ENCODE peak calls at places on chromosomes 4 and X, in four cellular contexts. V, B, F and J are unnamed samples. For H3K4me1, the result is how much of the 10 kb centered on the place peaks cover.

GRCh38 chr4:113781439-113782040 is 20.0 kb upstream of the CAMK2D start:
- DNase-seq in B (no peak), F (no peak), V (no peak), J (no peak)

GRCh38 chr4:14566518-14566917 is 435.8 kb upstream of the CPEB2 start:
- DNase-seq in F (no peak), B (no peak), V (no peak), J (no peak)

GRCh38 chrX:28920554-28920953 is 333.3 kb downstream of the IL1RAPL1 start:
- DNase-seq in B (no peak), V (no peak), F (no peak), J (no peak)

GRCh38 chrX:12080265-12080664 is 58.0 kb upstream of the FRMPD4 start:
- DNase-seq in V (no peak), B (no peak), F (no peak), J (peak)

GRCh38 chr4:3204021-3204431 is 44.9 kb upstream of the MSANTD1 start:
- DNase-seq in B (no peak), V (no peak), F (no peak), J (no peak)

GRCh38 chr4:39464886-39465501 is 6.1 kb downstream of the LIAS start:
- DNase-seq in F (no peak), V (no peak), B (no peak), J (no peak)

GRCh38 chr4:142701017-142701416 is 145.1 kb downstream of the INPP4B start:
- DNase-seq in F (no peak), V (no peak), B (no peak), J (no peak)

GRCh38 chr4:76952071-76952470 is 2.5 kb downstream of the SEPTIN11 start:
- DNase-seq in F (no peak), B (no peak), V (no peak), J (no peak)

GRCh38 chr4:111398906-111399330 is 746.3 kb upstream of the FAM241A start:
- DNase-seq in V (no peak), B (no peak), F (no peak), J (no peak)

GRCh38 chr4:52172166-52172565 is 121.1 kb downstream of the SPATA18 start:
- DNase-seq in B (no peak), F (no peak), V (no peak), J (no peak)

GRCh38 chr4:76011700-76012387 is 4.5 kb upstream of the CXCL9 start:
- DNase-seq in V (no peak), B (no peak), F (no peak), J (no peak)

GRCh38 chrX:139759637-139760036 is 51.7 kb upstream of the MCF2 start:
- DNase-seq in F (no peak), B (no peak), V (no peak), J (peak)

GRCh38 chr4:15004701-15005301 is 2.5 kb downstream of the CPEB2 start:
- DNase-seq in B (peak), V (peak), F (peak), J (peak)

GRCh38 chr4:2068566-2068965 is 9.4 kb downstream of the NAT8L start:
- DNase-seq in F (no peak), V (no peak), B (no peak), J (no peak)

GRCh38 chr4:173192375-173193162 is 24.0 kb downstream of the GALNT7 start:
- DNase-seq in V (no peak), B (no peak), F (no peak), J (no peak)

GRCh38 chr4:119209077-119209476 is 3.4 kb upstream of the USP53 start:
- DNase-seq in B (no peak), V (no peak), F (no peak), J (no peak)

GRCh38 chrX:40109288-40110008 is 11.7 kb upstream of the BCOR start:
- DNase-seq in V (no peak), F (peak), B (no peak), J (peak)

GRCh38 chr4:20253272-20253798 is 1.6 kb downstream of the SLIT2 start:
- DNase-seq in B (no peak), V (no peak), F (no peak), J (no peak)

GRCh38 chr4:169340834-169341233 is 70.1 kb upstream of the SH3RF1 start:
- DNase-seq in B (no peak), V (no peak), F (no peak), J (no peak)

GRCh38 chr4:150280081-150280950 is 202.1 kb downstream of the DCLK2 start:
- DNase-seq in F (no peak), B (no peak), V (no peak), J (no peak)

GRCh38 chrX:123846598-123847038 is 13.2 kb upstream of the XIAP start:
- DNase-seq in V (no peak), B (no peak), F (no peak), J (no peak)

GRCh38 chr4:21413807-21414370 is 534.7 kb downstream of the KCNIP4 start:
- DNase-seq in B (no peak), F (no peak), V (no peak), J (no peak)

GRCh38 chr4:6538586-6538985 is 36.4 kb upstream of the MAN2B2 start:
- DNase-seq in F (no peak), B (no peak), V (no peak), J (no peak)

GRCh38 chrX:46567388-46567787 is 6.2 kb upstream of the CHST7 start:
- DNase-seq in V (no peak), B (no peak), F (no peak), J (no peak)

GRCh38 chrX:123854329-123854728 is 5.5 kb upstream of the XIAP start:
- DNase-seq in B (no peak), F (no peak), V (no peak), J (no peak)

GRCh38 chrX:69024931-69025330 is 140.3 kb downstream of the PJA1 start:
- DNase-seq in V (peak), F (peak), B (peak), J (no peak)

GRCh38 chr4:90537491-90537890 is 410.3 kb downstream of the CCSER1 start:
- DNase-seq in F (no peak), B (no peak), V (no peak), J (no peak)

GRCh38 chr4:138241281-138242075 is 671 bp downstream of the SLC7A11 start:
- DNase-seq in V (no peak), B (no peak), F (no peak), J (peak)

GRCh38 chr4:66750273-66750672 is 795.0 kb downstream of the CENPC start:
- DNase-seq in B (no peak), V (no peak), F (no peak), J (no peak)

GRCh38 chrX:15973299-15973698 is 118.7 kb upstream of the AP1S2 start:
- DNase-seq in F (no peak), V (no peak), B (no peak), J (peak)

GRCh38 chr4:22686156-22686555 is 6.6 kb upstream of the GBA3 start:
- DNase-seq in F (no peak), B (no peak), V (no peak), J (no peak)

GRCh38 chr4:30720021-30720655 is at the start of gene PCDH7:
- DNase-seq in B (no peak), V (no peak), F (no peak), J (peak)

GRCh38 chr4:48725414-48725813 is 54.7 kb downstream of the FRYL start:
- DNase-seq in V (no peak), F (no peak), B (no peak), J (no peak)

GRCh38 chrX:82742351-82742750 is 765.7 kb upstream of the POU3F4 start:
- DNase-seq in B (no peak), V (no peak), F (no peak), J (no peak)
- H3K4me1 ChIP-seq in B (under half), V (under half), F (under half), J (under half)

DNA sequence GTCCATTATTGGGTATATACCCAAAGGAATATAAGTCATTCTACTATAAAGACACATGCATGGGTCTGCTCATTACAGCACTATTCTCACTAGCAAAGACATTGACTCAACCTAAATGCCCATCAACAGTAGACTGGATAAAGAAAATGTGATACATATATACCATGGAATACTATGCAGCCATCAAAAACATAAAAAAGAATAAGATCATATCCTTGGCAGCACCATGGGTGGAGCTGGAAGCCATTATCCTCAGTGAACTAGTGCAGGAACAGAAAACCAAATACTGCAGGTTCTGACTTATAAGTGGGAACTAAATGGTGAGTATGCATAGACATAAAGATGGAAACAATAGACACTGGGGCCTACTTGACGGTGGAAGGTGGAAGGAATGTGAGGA is 2.3 kb upstream of the APOOL start:
- DNase-seq in F (no peak), B (no peak), V (no peak), J (no peak)
- H3K4me1 ChIP-seq in F (under half), B (under half), V (under half), J (under half)

DNA sequence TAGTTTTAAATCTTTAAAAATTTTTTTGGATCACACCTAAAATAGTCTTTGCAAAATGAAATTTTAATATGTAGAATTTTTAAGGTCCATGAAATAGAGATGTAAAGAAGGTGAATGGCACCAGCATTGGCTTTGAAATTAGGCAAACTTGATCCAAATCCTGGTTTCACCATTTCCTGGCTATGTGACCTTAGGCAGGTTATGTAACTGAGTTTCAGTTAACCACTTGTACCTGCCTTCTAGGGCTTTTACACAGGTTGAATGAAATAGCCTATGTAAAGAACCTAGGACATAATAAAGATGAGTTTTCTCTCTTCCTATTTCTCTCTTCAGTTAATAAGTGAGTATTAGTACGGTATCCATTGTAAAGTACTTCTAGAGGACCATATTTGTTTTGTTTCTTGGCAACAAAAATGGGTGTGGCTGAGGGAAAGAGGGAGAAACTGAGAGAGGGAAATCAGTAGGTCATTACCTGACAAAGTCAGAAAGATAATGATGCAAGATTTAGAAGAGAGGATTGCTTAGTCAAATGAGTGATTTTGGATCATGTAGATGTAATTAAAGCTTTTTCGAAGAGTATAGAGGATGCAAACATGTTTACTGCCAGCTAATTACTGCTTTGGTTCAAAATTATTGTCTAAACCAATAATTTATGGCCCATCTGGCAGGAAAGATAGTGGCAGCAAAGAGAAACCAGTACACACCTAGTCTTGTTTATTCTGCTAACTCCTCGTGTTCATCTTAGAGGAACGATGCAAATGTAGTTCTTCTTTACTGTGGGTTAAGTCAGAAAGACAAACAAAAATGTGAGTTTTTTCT is 81.9 kb downstream of the PDLIM5 start:
- DNase-seq in F (no peak), V (no peak), B (no peak), J (no peak)
- H3K4me1 ChIP-seq in F (half or more), V (half or more), B (under half), J (half or more)

DNA sequence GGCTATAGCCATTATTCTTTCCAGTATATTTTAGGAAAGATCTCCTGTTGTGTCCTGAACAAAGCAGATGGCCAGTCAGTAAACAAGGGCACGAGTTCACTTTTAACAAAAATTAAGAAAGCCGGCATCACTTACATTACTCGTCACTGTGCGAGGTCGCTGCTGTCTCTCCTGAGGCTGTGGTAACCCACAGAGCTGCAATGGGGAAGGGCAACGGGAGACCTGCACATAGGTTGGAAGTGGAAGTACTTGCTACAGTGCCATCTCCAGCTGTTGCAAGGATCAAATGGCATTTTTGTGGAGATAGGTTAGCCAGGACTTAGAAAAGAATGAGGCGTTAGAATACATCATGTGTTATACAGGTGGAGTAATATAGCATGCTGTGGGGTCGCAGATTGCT is 132.2 kb downstream of the KLHL8 start:
- DNase-seq in V (no peak), B (no peak), F (no peak), J (no peak)
- H3K4me1 ChIP-seq in V (under half), B (under half), F (half or more), J (under half)

DNA sequence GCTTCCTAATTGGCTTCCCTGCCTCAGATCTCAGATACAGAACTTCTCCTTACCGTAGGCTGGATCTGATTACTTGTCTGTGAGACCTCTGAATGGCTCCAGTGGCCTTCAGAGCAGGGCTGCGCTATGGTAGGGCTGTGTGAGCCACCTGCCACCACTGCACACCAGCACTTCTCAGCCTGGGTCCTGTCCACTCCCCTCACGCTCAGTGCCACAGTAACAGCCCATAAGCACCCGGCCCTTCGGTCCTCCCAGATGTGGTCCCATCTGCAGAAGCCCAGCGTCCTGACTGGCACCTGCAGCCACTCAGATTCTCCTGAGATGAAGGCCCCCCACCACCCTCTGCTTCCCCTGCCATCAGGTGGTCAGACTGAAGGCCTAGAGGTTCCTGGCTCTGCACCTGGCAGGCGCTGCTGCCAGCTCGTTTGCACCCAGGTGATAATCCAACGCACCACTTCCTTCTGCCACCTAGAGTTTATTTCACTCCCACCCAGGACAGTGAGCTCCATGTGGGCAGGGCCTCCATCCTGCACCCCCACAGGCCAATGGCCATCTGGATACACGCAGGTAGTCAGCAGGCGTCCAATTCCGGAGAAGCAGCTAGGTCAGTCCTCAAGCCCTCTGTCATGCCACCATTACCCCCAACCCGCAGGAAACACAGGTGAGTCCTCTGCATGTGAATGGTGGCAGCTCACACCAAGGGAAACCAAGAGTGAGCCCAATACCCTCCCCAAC is 5.4 kb downstream of the WDR1 start:
- DNase-seq in B (no peak), F (no peak), V (no peak), J (no peak)
- H3K4me1 ChIP-seq in B (under half), F (half or more), V (half or more), J (under half)

DNA sequence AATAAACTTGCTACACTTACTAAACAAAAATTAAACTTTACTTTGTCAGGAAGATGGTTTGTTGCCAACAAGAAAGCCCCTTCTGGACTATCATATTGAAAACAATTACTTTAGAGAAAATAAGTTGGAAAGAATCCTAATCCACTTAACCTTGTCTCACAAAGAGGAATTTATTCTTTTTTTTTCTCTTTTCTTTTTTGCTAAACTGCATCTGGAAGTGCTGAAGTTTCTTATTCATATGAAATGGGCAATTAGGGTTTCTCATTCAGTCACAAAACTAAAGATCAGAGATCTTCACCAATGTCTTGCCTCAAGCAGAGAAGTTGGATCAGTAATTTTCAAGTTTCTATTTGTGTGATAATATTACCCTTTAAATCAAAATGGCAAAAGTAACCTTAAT is 234.9 kb upstream of the AMOT start:
- DNase-seq in V (no peak), F (no peak), B (no peak), J (no peak)
- H3K4me1 ChIP-seq in V (under half), F (under half), B (under half), J (under half)

GRCh38 chr4:25161599-25161960 is 1.3 kb upstream of the SEPSECS start:
- DNase-seq in V (no peak), B (no peak), F (no peak), J (no peak)
- H3K4me1 ChIP-seq in V (under half), B (under half), F (under half), J (under half)